ENCODE peak calls at places on chromosomes 6 and 20, in eight cellular contexts. One of them, this sample, is unnamed.

GRCh38 chr20:7362601-7363000 is 577.7 kb downstream of the HAO1 start:
- DNase-seq in ACHN: no peak
- DNase-seq in naive thymus-derived CD8-positive, alpha-beta T cell: no peak
- DNase-seq in amniotic stem cell: no peak
- DNase-seq in mammary epithelial cell: no peak
- DNase-seq in cardiac septum: no peak
- DNase-seq in LNCaP clone FGC: no peak
- DNase-seq in GM10248: no peak
- DNase-seq in this sample: no peak

GRCh38 chr6:70388814-70389213 is 24.5 kb upstream of the FAM135A start:
- DNase-seq in ACHN: no peak
- DNase-seq in naive thymus-derived CD8-positive, alpha-beta T cell: no peak
- DNase-seq in amniotic stem cell: no peak
- DNase-seq in mammary epithelial cell: no peak
- DNase-seq in cardiac septum: no peak
- DNase-seq in LNCaP clone FGC: no peak
- DNase-seq in GM10248: no peak
- DNase-seq in this sample: no peak

GRCh38 chr20:46752639-46753235 is 43.3 kb downstream of the SLC2A10 start:
- DNase-seq in ACHN: peak
- DNase-seq in naive thymus-derived CD8-positive, alpha-beta T cell: no peak
- DNase-seq in amniotic stem cell: peak
- DNase-seq in mammary epithelial cell: peak
- DNase-seq in cardiac septum: no peak
- DNase-seq in LNCaP clone FGC: peak
- DNase-seq in GM10248: peak
- DNase-seq in this sample: peak

GRCh38 chr6:42093582-42094329 is 43.4 kb downstream of the TAF8 start:
- DNase-seq in ACHN: no peak
- DNase-seq in naive thymus-derived CD8-positive, alpha-beta T cell: no peak
- DNase-seq in amniotic stem cell: no peak
- DNase-seq in mammary epithelial cell: no peak
- DNase-seq in cardiac septum: no peak
- DNase-seq in LNCaP clone FGC: no peak
- DNase-seq in GM10248: no peak
- DNase-seq in this sample: no peak

GRCh38 chr20:39152126-39152525 is 190.0 kb downstream of the DHX35 start:
- DNase-seq in ACHN: no peak
- DNase-seq in naive thymus-derived CD8-positive, alpha-beta T cell: no peak
- DNase-seq in amniotic stem cell: no peak
- DNase-seq in mammary epithelial cell: no peak
- DNase-seq in cardiac septum: no peak
- DNase-seq in LNCaP clone FGC: peak
- DNase-seq in GM10248: no peak
- DNase-seq in this sample: no peak

GRCh38 chr20:17557675-17558006 is 12.2 kb upstream of the DSTN start:
- DNase-seq in ACHN: peak
- DNase-seq in naive thymus-derived CD8-positive, alpha-beta T cell: no peak
- DNase-seq in amniotic stem cell: peak
- DNase-seq in mammary epithelial cell: peak
- DNase-seq in cardiac septum: no peak
- DNase-seq in LNCaP clone FGC: peak
- DNase-seq in GM10248: no peak
- DNase-seq in this sample: no peak

GRCh38 chr6:154161689-154162088 is 122.6 kb downstream of the OPRM1 start:
- DNase-seq in ACHN: no peak
- DNase-seq in naive thymus-derived CD8-positive, alpha-beta T cell: no peak
- DNase-seq in amniotic stem cell: no peak
- DNase-seq in mammary epithelial cell: no peak
- DNase-seq in cardiac septum: no peak
- DNase-seq in LNCaP clone FGC: no peak
- DNase-seq in GM10248: peak
- DNase-seq in this sample: no peak

GRCh38 chr20:37071481-37071911 is 24.3 kb downstream of the RBL1 start:
- DNase-seq in ACHN: peak
- DNase-seq in naive thymus-derived CD8-positive, alpha-beta T cell: no peak
- DNase-seq in amniotic stem cell: peak
- DNase-seq in mammary epithelial cell: peak
- DNase-seq in cardiac septum: no peak
- DNase-seq in LNCaP clone FGC: no peak
- DNase-seq in GM10248: no peak
- DNase-seq in this sample: peak

GRCh38 chr6:135703621-135704020 is 147.9 kb upstream of the PDE7B start:
- DNase-seq in ACHN: no peak
- DNase-seq in naive thymus-derived CD8-positive, alpha-beta T cell: no peak
- DNase-seq in amniotic stem cell: no peak
- DNase-seq in mammary epithelial cell: no peak
- DNase-seq in cardiac septum: no peak
- DNase-seq in LNCaP clone FGC: no peak
- DNase-seq in GM10248: peak
- DNase-seq in this sample: no peak

GRCh38 chr6:10310826-10311225 is 104.0 kb downstream of the TFAP2A start:
- DNase-seq in ACHN: no peak
- DNase-seq in naive thymus-derived CD8-positive, alpha-beta T cell: no peak
- DNase-seq in amniotic stem cell: no peak
- DNase-seq in mammary epithelial cell: peak
- DNase-seq in cardiac septum: no peak
- DNase-seq in LNCaP clone FGC: peak
- DNase-seq in GM10248: no peak
- DNase-seq in this sample: no peak

GRCh38 chr20:17610566-17611289 is 40.9 kb downstream of the DSTN start:
- DNase-seq in ACHN: no peak
- DNase-seq in naive thymus-derived CD8-positive, alpha-beta T cell: peak
- DNase-seq in amniotic stem cell: no peak
- DNase-seq in mammary epithelial cell: peak
- DNase-seq in cardiac septum: no peak
- DNase-seq in LNCaP clone FGC: no peak
- DNase-seq in GM10248: peak
- DNase-seq in this sample: peak

This sample was measured in activated T-helper 1 cell treated with Interleukin-2 at 50 U/mL for 16 hours.